ENCODE peak calls at places on chromosomes 2 and 18, in eight cellular contexts. K, Y, U, R, P, G, J and B are unnamed samples. For H3K9me3, the result is how much of the 10 kb centered on the place peaks cover.

GRCh38 chr2:238379096-238379810 is 47.5 kb upstream of the ASB1 start:
- DNase-seq in J (peak), G (peak), P (no peak), K (peak), R (no peak), Y (no peak), U (no peak), B (no peak)

GRCh38 chr2:224360801-224361251 is 41.1 kb downstream of the FAM124B start:
- DNase-seq in K (no peak), R (no peak), G (no peak), U (no peak), P (no peak), Y (no peak), J (no peak), B (no peak)

GRCh38 chr2:102040229-102040628 is 48.5 kb downstream of the IL1R2 start:
- DNase-seq in R (no peak), Y (no peak), G (no peak), P (no peak), J (no peak), K (no peak), U (no peak), B (no peak)

GRCh38 chr2:172836386-172837200 is 100.9 kb downstream of the RAPGEF4 start:
- DNase-seq in R (no peak), U (no peak), G (no peak), K (peak), J (peak), P (no peak), Y (no peak), B (no peak)

GRCh38 chr2:15058628-15059157 is 426.2 kb downstream of the LRATD1 start:
- DNase-seq in Y (no peak), K (no peak), P (no peak), J (no peak), U (no peak), G (no peak), R (no peak), B (no peak)

GRCh38 chr2:71748227-71748626 is 294.9 kb downstream of the DYSF start:
- DNase-seq in U (peak), R (no peak), P (no peak), Y (no peak), G (peak), J (peak), K (peak), B (no peak)

GRCh38 chr18:60020107-60020925 is 120.5 kb downstream of the PMAIP1 start:
- DNase-seq in J (no peak), K (peak), P (no peak), G (no peak), U (no peak), Y (no peak), R (no peak), B (no peak)

GRCh38 chr2:218607436-218608115 is at the start of gene PLCD4:
- DNase-seq in G (no peak), U (no peak), Y (no peak), P (peak), R (no peak), J (peak), K (peak), B (no peak)

GRCh38 chr18:7116001-7116831 is 1.4 kb downstream of the LAMA1 start:
- DNase-seq in R (no peak), U (no peak), Y (no peak), P (no peak), G (no peak), J (peak), K (peak), B (no peak)

GRCh38 chr18:36366994-36367839 is 69.7 kb downstream of the FHOD3 start:
- DNase-seq in Y (no peak), P (no peak), J (peak), K (no peak), G (no peak), R (no peak), U (peak), B (no peak)

GRCh38 chr18:69956655-69957054 is 9.0 kb upstream of the CD226 start:
- DNase-seq in P (no peak), Y (no peak), K (no peak), J (no peak), G (peak), U (no peak), R (no peak), B (no peak)

GRCh38 chr2:136004920-136005319 is 19.5 kb upstream of the DARS1 start:
- DNase-seq in K (no peak), Y (no peak), R (no peak), J (no peak), U (no peak), G (no peak), P (no peak), B (no peak)

GRCh38 chr2:38163006-38163405 is 87.1 kb upstream of the CYP1B1 start:
- DNase-seq in P (no peak), U (no peak), Y (no peak), J (no peak), G (no peak), R (no peak), K (no peak), B (no peak)

GRCh38 chr18:2653467-2653866 is 2.1 kb upstream of the SMCHD1 start:
- DNase-seq in R (no peak), K (no peak), G (no peak), J (no peak), P (no peak), U (no peak), Y (no peak), B (no peak)

GRCh38 chr2:66874411-66874810 is 439.5 kb downstream of the MEIS1 start:
- DNase-seq in K (peak), U (no peak), G (no peak), P (no peak), R (no peak), J (no peak), Y (no peak), B (no peak)

GRCh38 chr2:53403836-53404413 is 363.7 kb upstream of the CHAC2 start:
- DNase-seq in J (peak), Y (no peak), K (peak), P (no peak), U (no peak), R (no peak), G (no peak), B (no peak)

GRCh38 chr2:182280128-182280527 is 146.7 kb downstream of the PDE1A start:
- DNase-seq in J (peak), Y (no peak), G (no peak), U (no peak), R (no peak), K (peak), P (no peak), B (no peak)

GRCh38 chr2:107511970-107512789 is 314.5 kb upstream of the RGPD4 start:
- DNase-seq in G (no peak), U (no peak), Y (no peak), J (no peak), P (no peak), R (no peak), K (no peak), B (no peak)

GRCh38 chr2:178891265-178891958 is 84.2 kb upstream of the TTN start:
- DNase-seq in G (peak), P (peak), J (peak), R (peak), K (peak), U (no peak), Y (no peak), B (peak)

GRCh38 chr2:133591164-133591563 is 22.9 kb upstream of the NCKAP5 start:
- DNase-seq in P (peak), J (peak), Y (no peak), G (no peak), U (no peak), R (no peak), K (no peak), B (no peak)

GRCh38 chr2:209451209-209451822 is 27.5 kb downstream of the MAP2 start:
- DNase-seq in G (no peak), U (no peak), Y (no peak), R (no peak), J (no peak), P (no peak), K (no peak), B (no peak)

GRCh38 chr2:33411765-33412164 is 64.7 kb upstream of the RASGRP3 start:
- DNase-seq in Y (no peak), K (peak), R (no peak), G (no peak), U (no peak), P (no peak), J (no peak), B (no peak)

GRCh38 chr18:65606551-65607130 is 144.2 kb upstream of the CDH7 start:
- DNase-seq in U (no peak), R (no peak), Y (no peak), G (no peak), J (no peak), P (no peak), K (no peak), B (no peak)

GRCh38 chr2:97355176-97355575 is 234.5 kb downstream of the ANKRD36B start:
- DNase-seq in P (no peak), Y (no peak), K (no peak), U (no peak), R (no peak), J (no peak), G (no peak), B (no peak)

GRCh38 chr2:186201371-186201770 is 284.7 kb upstream of the ZC3H15 start:
- DNase-seq in G (no peak), K (no peak), Y (no peak), U (no peak), P (no peak), J (peak), R (no peak), B (no peak)

GRCh38 chr2:158269143-158269542 is 167.5 kb downstream of the UPP2 start:
- DNase-seq in U (no peak), G (no peak), J (no peak), K (no peak), R (no peak), Y (no peak), P (no peak), B (no peak)

GRCh38 chr18:47969851-47970250 is 39.4 kb upstream of the SMAD2 start:
- DNase-seq in R (no peak), K (no peak), Y (no peak), U (no peak), G (peak), P (no peak), J (peak), B (no peak)

GRCh38 chr18:47968006-47968676 is 37.7 kb upstream of the SMAD2 start:
- DNase-seq in R (no peak), U (no peak), K (no peak), Y (no peak), P (no peak), G (no peak), J (peak), B (no peak)

GRCh38 chr18:47968721-47969120 is 38.3 kb upstream of the SMAD2 start:
- DNase-seq in U (no peak), Y (no peak), K (no peak), R (no peak), P (no peak), G (no peak), J (peak), B (no peak)

DNA sequence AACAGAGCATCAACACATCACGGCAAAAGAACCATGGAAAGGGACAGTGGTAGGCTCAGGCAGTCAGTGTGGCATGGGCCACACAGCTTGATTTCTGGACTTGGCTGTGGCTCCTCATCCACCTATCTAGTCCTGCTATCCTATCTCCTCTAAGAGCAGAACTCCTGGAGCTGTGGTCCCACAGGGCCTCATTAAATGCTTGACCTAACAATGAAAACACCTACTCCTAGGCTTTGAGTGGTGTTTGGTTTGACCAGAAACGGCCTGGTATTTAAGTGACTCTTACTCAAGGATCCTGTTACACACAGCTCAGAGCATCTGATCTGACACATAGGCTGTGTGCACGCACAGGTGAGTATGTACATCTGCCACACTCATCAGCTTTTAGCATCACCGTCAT is 33.6 kb upstream of the SMAD2 start:
- DNase-seq in J (no peak), P (no peak), U (no peak), G (no peak), K (no peak), Y (no peak), R (no peak), B (no peak)
- H3K9me3 ChIP-seq in J (under half), P (under half), U (under half), G (under half), K (under half), Y (under half), R (under half), B (under half)

GRCh38 chr2:204205082-204205481 is 268.5 kb downstream of the ICOS start:
- DNase-seq in G (no peak), K (no peak), J (no peak), P (no peak), U (no peak), Y (no peak), R (no peak), B (no peak)

GRCh38 chr2:204202253-204202652 is 265.7 kb downstream of the ICOS start:
- DNase-seq in R (no peak), G (no peak), U (no peak), Y (no peak), K (no peak), J (no peak), P (no peak), B (no peak)

GRCh38 chr2:204203704-204204103 is 267.1 kb downstream of the ICOS start:
- DNase-seq in U (no peak), P (no peak), R (no peak), G (no peak), K (no peak), Y (peak), J (no peak), B (no peak)

GRCh38 chr2:204207851-204208250 is 271.3 kb downstream of the ICOS start:
- DNase-seq in R (no peak), Y (no peak), P (no peak), G (no peak), K (no peak), U (no peak), J (no peak), B (no peak)

DNA sequence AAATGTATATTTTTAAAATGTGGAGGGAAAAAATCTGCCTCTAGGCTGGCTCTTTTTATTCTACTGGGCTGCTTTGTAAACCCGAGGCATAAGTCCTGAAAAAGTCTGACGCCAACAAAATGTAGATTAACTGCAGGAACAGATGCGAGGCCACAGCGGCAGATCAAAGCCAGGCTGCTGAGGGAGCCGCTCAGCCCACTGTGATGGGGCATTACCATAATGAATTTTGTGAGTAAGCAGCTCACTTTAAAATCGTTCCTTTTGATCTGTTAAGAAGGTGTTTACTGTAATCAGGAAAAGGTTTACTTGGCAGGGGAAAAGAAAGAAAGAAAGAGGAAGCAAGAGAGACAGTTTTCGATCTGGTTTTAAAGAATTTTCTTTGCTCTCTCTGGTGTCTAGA is 269.0 kb downstream of the ICOS start:
- DNase-seq in J (no peak), U (no peak), K (no peak), R (no peak), G (no peak), Y (no peak), P (no peak), B (no peak)
- H3K9me3 ChIP-seq in J (under half), U (under half), K (under half), R (under half), G (under half), Y (under half), P (under half), B (under half)

DNA sequence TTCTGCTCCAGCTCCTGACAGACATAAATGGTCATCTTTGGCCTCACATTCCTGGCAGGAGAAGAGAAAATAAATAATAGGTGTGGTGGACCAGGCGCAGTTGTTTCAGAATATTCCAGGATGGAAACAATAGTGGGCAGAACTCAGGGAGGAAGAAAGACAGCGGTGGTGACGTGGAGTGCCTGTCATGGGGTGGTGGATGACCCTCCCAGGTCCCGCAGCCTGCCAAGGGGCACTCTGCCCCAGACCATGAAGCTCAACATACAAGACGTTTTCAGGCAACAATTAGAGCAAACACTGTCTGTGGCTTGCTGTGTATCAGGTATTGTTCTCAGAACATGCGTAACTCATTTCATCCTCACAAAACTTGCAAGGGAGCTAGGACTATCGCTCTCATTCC is 50.9 kb downstream of the TFCP2L1 start:
- DNase-seq in U (no peak), G (no peak), K (no peak), Y (no peak), P (no peak), R (no peak), J (no peak), B (no peak)
- H3K9me3 ChIP-seq in U (under half), G (under half), K (under half), Y (under half), P (under half), R (under half), J (under half), B (under half)

DNA sequence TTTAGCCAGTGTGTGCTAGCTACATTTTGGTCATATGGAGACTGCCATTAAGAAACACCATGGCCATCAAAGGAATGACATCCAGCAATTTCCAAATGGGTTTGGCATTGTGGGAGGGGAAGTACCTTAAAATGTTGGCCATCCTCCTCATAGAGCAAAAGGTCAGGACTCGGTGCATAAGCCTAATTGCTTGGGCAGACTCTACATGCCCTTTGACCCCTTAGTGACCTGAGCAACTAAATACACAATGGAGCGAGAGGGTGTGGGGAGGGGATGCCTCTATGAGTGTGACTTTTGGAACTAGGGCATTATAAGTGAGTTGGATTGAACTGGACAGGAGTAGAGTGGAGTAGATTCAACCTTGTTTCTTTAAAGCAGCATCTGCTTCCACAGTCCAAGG is 44.9 kb downstream of the NRP2 start:
- DNase-seq in P (no peak), R (no peak), K (no peak), Y (no peak), U (no peak), J (no peak), G (no peak), B (no peak)
- H3K9me3 ChIP-seq in P (under half), R (under half), K (under half), Y (under half), U (under half), J (under half), G (under half), B (under half)

GRCh38 chr18:78542204-78542603 is 437.4 kb upstream of the SALL3 start:
- DNase-seq in J (peak), R (peak), K (no peak), G (no peak), Y (peak), U (peak), P (no peak), B (no peak)
- H3K9me3 ChIP-seq in J (under half), R (under half), K (under half), G (under half), Y (under half), U (under half), P (under half), B (under half)

DNA sequence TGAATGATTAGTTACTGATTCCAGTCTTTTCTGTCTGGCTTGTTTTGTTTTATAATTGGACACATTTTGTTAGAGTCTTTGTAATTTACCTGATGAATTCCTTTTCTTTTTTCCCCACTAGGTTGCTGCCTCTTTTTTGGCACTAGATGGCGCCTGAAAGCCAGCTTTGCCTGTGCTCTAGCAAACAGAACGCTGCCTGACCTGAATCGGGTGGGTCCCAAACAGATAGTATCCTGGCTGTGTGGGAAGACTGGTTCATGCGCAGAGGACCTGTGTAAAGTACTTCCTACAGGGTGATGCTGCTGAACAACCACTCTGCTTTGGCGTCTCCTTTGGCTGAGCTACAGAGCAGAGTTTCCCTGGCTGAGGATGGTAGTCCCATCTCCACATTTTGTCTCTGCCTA is 288.2 kb downstream of the IKZF2 start:
- DNase-seq in J (peak), Y (no peak), G (peak), R (no peak), K (no peak), U (no peak), P (peak), B (no peak)
- H3K9me3 ChIP-seq in J (under half), Y (under half), G (under half), R (under half), K (under half), U (under half), P (under half), B (under half)

GRCh38 chr2:160091381-160091780 is 29.0 kb upstream of the PLA2R1 start:
- DNase-seq in Y (no peak), U (no peak), P (no peak), R (no peak), J (peak), G (no peak), K (peak), B (no peak)

GRCh38 chr2:160087854-160088745 is 25.7 kb upstream of the PLA2R1 start:
- DNase-seq in P (peak), K (peak), U (no peak), G (peak), R (no peak), J (peak), Y (no peak), B (no peak)

DNA sequence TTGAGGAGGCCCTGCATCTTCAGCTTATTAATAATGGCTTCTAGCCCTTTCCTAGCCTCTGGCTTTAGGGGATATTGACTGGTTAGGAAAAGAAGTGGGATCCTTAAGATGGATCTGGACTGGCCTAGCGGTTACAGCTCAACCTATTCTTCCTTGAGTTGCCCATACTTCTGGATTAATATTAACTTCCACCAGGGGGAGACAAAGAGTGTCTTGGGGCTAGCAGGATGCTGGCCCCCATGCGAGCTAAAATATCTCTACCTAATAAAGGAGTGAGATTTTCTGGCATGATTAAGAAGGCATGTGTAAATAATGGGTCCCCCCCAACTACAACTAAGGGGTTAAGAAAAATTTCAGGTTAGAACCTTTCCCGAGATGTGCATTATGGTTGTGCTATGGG is 23.2 kb upstream of the PLA2R1 start:
- DNase-seq in R (no peak), G (peak), Y (no peak), K (no peak), J (no peak), P (no peak), U (no peak), B (no peak)
- H3K9me3 ChIP-seq in R (under half), G (under half), Y (half or more), K (under half), J (under half), P (under half), U (half or more), B (under half)